ENCODE peak calls at places on chromosomes 11 and 22, in five cellular contexts. Z, J, X, Q and L are unnamed samples.

GRCh38 chr22:46052331-46052771 is 75.4 kb upstream of the WNT7B start:
- DNase-seq in Z (no peak), J (no peak), X (no peak), Q (no peak), L (no peak)

GRCh38 chr11:19345519-19345847 is 104.7 kb upstream of the E2F8 start:
- DNase-seq in Z (no peak), J (peak), X (peak), Q (peak), L (no peak)

GRCh38 chr11:102111787-102112653 is 1.8 kb downstream of the YAP1 start:
- DNase-seq in Z (peak), J (no peak), X (peak), Q (peak), L (no peak)

GRCh38 chr11:111303476-111303875 is 5.1 kb downstream of the POU2AF3 start:
- DNase-seq in Z (no peak), J (no peak), X (no peak), Q (no peak), L (no peak)

GRCh38 chr22:28183078-28183870 is 264.2 kb upstream of the PITPNB start:
- DNase-seq in Z (no peak), J (no peak), X (no peak), Q (no peak), L (no peak)

GRCh38 chr11:77999446-77999845 is 5.0 kb upstream of the INTS4 start:
- DNase-seq in Z (no peak), J (no peak), X (no peak), Q (no peak), L (no peak)

GRCh38 chr11:86177319-86177718 is 67.2 kb upstream of the EED start:
- DNase-seq in Z (no peak), J (no peak), X (no peak), Q (no peak), L (no peak)

GRCh38 chr11:5694642-5695041 is 5.1 kb downstream of the TRIM22 start:
- DNase-seq in Z (no peak), J (no peak), X (no peak), Q (no peak), L (no peak)

GRCh38 chr22:40024201-40025061 is 29.7 kb downstream of the FAM83F start:
- DNase-seq in Z (peak), J (peak), X (peak), Q (peak), L (peak)

GRCh38 chr11:35303596-35304392 is 115.6 kb downstream of the SLC1A2 start:
- DNase-seq in Z (no peak), J (peak), X (peak), Q (peak), L (no peak)

GRCh38 chr11:19460718-19461405 is 220.1 kb upstream of the E2F8 start:
- DNase-seq in Z (no peak), J (no peak), X (peak), Q (peak), L (no peak)

GRCh38 chr11:69193151-69193550 is 37.4 kb downstream of the SMIM38 start:
- DNase-seq in Z (no peak), J (no peak), X (no peak), Q (no peak), L (no peak)

GRCh38 chr11:112523477-112523876 is 262.8 kb upstream of the PLET1 start:
- DNase-seq in Z (no peak), J (no peak), X (no peak), Q (peak), L (no peak)

GRCh38 chr11:67673358-67673757 is 1.1 kb downstream of the ALDH3B2 start:
- DNase-seq in Z (no peak), J (no peak), X (no peak), Q (no peak), L (no peak)

GRCh38 chr11:25211635-25212251 is 714.9 kb downstream of the LUZP2 start:
- DNase-seq in Z (no peak), J (no peak), X (no peak), Q (no peak), L (no peak)

GRCh38 chr22:37639771-37640590 is 512 bp downstream of the SH3BP1 start:
- DNase-seq in Z (peak), J (no peak), X (no peak), Q (no peak), L (peak)

GRCh38 chr11:5504403-5504891 is 5.3 kb downstream of the UBQLN3 start:
- DNase-seq in Z (no peak), J (no peak), X (no peak), Q (no peak), L (no peak)

GRCh38 chr22:44352378-44353062 is 39.8 kb upstream of the SHISAL1 start:
- DNase-seq in Z (no peak), J (peak), X (no peak), Q (no peak), L (no peak)

GRCh38 chr11:118644496-118644895 is 35.0 kb downstream of the TREH start:
- DNase-seq in Z (no peak), J (no peak), X (no peak), Q (no peak), L (no peak)

GRCh38 chr22:32413715-32414114 is 1.7 kb upstream of the RTCB start:
- DNase-seq in Z (peak), J (no peak), X (peak), Q (peak), L (peak)

GRCh38 chr11:73228268-73229134 is 10.4 kb downstream of the P2RY2 start:
- DNase-seq in Z (no peak), J (no peak), X (no peak), Q (no peak), L (no peak)

GRCh38 chr22:24053481-24054226 is 42.5 kb downstream of the CABIN1 start:
- DNase-seq in Z (peak), J (no peak), X (no peak), Q (peak), L (peak)

GRCh38 chr22:39234867-39235687 is 9.7 kb downstream of the PDGFB start:
- DNase-seq in Z (no peak), J (peak), X (no peak), Q (no peak), L (no peak)

GRCh38 chr11:73271936-73272679 is at the start of gene P2RY6:
- DNase-seq in Z (peak), J (peak), X (peak), Q (peak), L (no peak)

GRCh38 chr11:57791321-57792059 is 29.9 kb downstream of the CTNND1 start:
- DNase-seq in Z (no peak), J (no peak), X (no peak), Q (no peak), L (no peak)

GRCh38 chr11:18171377-18172000 is 1.1 kb upstream of the MRGPRX4 start:
- DNase-seq in Z (peak), J (no peak), X (peak), Q (peak), L (peak)

GRCh38 chr11:117226388-117227385 is 5.2 kb downstream of the PCSK7 start:
- DNase-seq in Z (peak), J (no peak), X (peak), Q (peak), L (peak)

GRCh38 chr22:36397081-36397766 is 9.5 kb upstream of the MYH9 start:
- DNase-seq in Z (no peak), J (no peak), X (peak), Q (peak), L (no peak)

GRCh38 chr22:45087802-45088201 is 75.9 kb upstream of the NUP50 start:
- DNase-seq in Z (no peak), J (no peak), X (no peak), Q (no peak), L (no peak)

GRCh38 chr11:122207505-122207904 is 91.5 kb upstream of the BLID start:
- DNase-seq in Z (no peak), J (no peak), X (peak), Q (peak), L (no peak)

GRCh38 chr11:74371269-74372039 is 26.8 kb downstream of the PGM2L1 start:
- DNase-seq in Z (no peak), J (no peak), X (peak), Q (peak), L (no peak)

GRCh38 chr11:112590778-112591177 is 330.1 kb upstream of the PLET1 start:
- DNase-seq in Z (no peak), J (no peak), X (peak), Q (peak), L (no peak)

GRCh38 chr11:45097721-45098493 is 48.5 kb upstream of the PRDM11 start:
- DNase-seq in Z (peak), J (peak), X (peak), Q (peak), L (no peak)

GRCh38 chr11:118610220-118610772 is 2.9 kb downstream of the PHLDB1 start:
- DNase-seq in Z (no peak), J (no peak), X (no peak), Q (no peak), L (peak)

GRCh38 chr11:62122076-62122475 is 1.7 kb upstream of the INCENP start:
- DNase-seq in Z (no peak), J (no peak), X (peak), Q (no peak), L (no peak)

GRCh38 chr11:112526699-112527410 is 266.2 kb upstream of the PLET1 start:
- DNase-seq in Z (no peak), J (no peak), X (no peak), Q (peak), L (no peak)

GRCh38 chr11:104060004-104060403 is 23.6 kb downstream of the DDI1 start:
- DNase-seq in Z (no peak), J (no peak), X (peak), Q (peak), L (no peak)

GRCh38 chr22:47169801-47170140 is 407.3 kb downstream of the TBC1D22A start:
- DNase-seq in Z (no peak), J (no peak), X (no peak), Q (no peak), L (no peak)

GRCh38 chr11:102347526-102348331 is 715 bp downstream of the BIRC2 start:
- DNase-seq in Z (peak), J (no peak), X (peak), Q (peak), L (peak)

DNA sequence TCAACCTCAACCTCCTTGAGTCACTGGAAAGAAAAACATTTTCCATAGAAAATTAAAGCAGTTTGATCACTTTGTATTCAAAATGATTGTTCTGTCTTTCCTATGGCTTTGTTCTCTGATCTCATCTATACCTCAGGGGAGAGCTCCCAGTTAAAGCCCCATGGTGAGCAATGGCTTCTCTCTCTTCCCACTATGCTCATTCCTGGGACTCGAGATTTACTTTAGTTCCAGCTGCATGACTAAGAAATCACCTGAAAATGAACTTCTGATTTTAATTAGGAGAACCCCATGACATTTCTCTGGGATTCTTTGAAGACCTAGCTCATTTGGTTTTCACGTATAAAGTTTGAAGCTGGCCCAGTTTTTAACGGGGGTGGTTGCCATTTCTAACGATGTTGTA is 921.5 kb downstream of the OPCML start:
- DNase-seq in Z (no peak), J (no peak), X (no peak), Q (no peak), L (no peak)
- TF ChIP-seq CTCF in Z (no peak), J (no peak), X (no peak), Q (no peak), L (no peak)

GRCh38 chr22:29195118-29195963 is 10.4 kb upstream of the EMID1 start:
- DNase-seq in Z (no peak), J (no peak), X (no peak), Q (no peak), L (no peak)
- TF ChIP-seq CTCF in Z (no peak), J (no peak), X (no peak), Q (no peak), L (no peak)

GRCh38 chr11:32233928-32234327 is 143.1 kb downstream of the RCN1 start:
- DNase-seq in Z (no peak), J (no peak), X (no peak), Q (no peak), L (no peak)

GRCh38 chr11:32232516-32232915 is 141.6 kb downstream of the RCN1 start:
- DNase-seq in Z (no peak), J (no peak), X (no peak), Q (no peak), L (no peak)

GRCh38 chr11:32229566-32230240 is 138.8 kb downstream of the RCN1 start:
- DNase-seq in Z (no peak), J (no peak), X (no peak), Q (no peak), L (no peak)

GRCh38 chr11:32233276-32233675 is 142.4 kb downstream of the RCN1 start:
- DNase-seq in Z (no peak), J (no peak), X (no peak), Q (no peak), L (no peak)

DNA sequence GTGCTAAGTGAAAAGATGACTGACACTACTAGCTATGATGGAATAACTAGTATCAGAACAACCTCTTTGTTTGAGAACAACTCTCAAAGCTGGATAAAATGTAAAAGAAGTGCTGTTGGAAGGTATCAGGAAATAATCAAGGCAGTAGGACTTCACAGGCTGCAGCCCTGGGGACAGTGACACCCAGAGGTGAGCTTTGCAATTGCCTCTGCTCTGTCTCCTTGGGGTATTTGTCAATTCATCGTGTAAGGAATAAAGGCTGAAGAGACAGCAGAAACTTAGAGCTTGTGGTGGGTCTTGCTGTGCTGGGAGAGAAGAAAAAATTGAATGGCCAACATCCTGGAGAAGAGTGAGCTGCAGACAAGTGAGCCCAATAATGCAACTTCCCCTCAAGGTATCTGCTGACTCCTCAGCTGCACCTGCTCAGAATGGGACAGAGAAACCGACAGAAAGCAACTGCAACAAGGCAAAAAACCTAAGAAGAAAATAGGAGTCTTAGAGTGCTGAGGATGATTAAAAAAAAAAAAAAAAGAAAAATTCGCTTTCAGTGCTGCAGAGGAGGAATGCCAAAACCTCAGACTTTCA is 141.1 kb downstream of the RCN1 start:
- DNase-seq in Z (peak), J (no peak), X (peak), Q (peak), L (peak)
- TF ChIP-seq CTCF in Z (peak), J (no peak), X (peak), Q (peak), L (peak)

DNA sequence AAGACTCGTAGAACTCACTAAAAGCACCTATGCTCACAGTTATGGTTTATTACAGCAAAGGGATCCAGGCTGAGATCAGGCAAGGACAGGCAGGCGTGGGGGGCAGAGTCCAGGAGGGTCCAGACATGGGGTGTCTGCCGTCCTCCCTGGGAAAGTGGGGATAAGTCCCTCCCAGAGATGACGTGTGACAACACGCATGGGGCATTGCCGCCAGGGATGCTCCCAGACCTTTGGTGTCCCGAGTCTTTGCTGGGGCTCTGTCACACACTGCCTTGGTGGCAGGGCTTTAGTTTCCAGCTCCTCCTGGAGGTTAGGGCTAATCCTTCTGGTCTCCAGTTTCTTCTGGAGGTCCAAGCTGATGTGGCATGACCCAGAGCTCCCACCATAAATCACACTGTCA is 226.7 kb downstream of the CTTN start:
- DNase-seq in Z (no peak), J (no peak), X (no peak), Q (no peak), L (no peak)
- TF ChIP-seq CTCF in Z (no peak), J (no peak), X (no peak), Q (no peak), L (no peak)

GRCh38 chr11:747176-748006 is at the start of gene TALDO1:
- DNase-seq in Z (peak), J (peak), X (peak), Q (peak), L (peak)
- TF ChIP-seq CTCF in Z (no peak), J (peak), X (no peak), Q (no peak), L (peak)

GRCh38 chr11:115219378-115219777 is 284.8 kb downstream of the CADM1 start:
- DNase-seq in Z (no peak), J (no peak), X (no peak), Q (no peak), L (no peak)

GRCh38 chr11:115214644-115215305 is 289.4 kb downstream of the CADM1 start:
- DNase-seq in Z (no peak), J (no peak), X (no peak), Q (no peak), L (no peak)

GRCh38 chr11:115213007-115213406 is 291.2 kb downstream of the CADM1 start:
- DNase-seq in Z (no peak), J (no peak), X (no peak), Q (no peak), L (no peak)

GRCh38 chr11:115217726-115218311 is 286.4 kb downstream of the CADM1 start:
- DNase-seq in Z (no peak), J (no peak), X (no peak), Q (no peak), L (no peak)

GRCh38 chr11:115215694-115216615 is 288.3 kb downstream of the CADM1 start:
- DNase-seq in Z (peak), J (no peak), X (no peak), Q (no peak), L (no peak)
- TF ChIP-seq CTCF in Z (peak), J (peak), X (no peak), Q (no peak), L (no peak)